ENCODE peak calls at places on chromosomes 7 and 10, in five cellular contexts. X is A549, T is spleen, L is right lobe of liver, G is HCT116. E is an unnamed sample.

GRCh38 chr10:120685136-120685535 is 166.0 kb upstream of the WDR11 start:
- DNase-seq in X (no peak), T (no peak), L (no peak), G (no peak), E (no peak)

GRCh38 chr10:48594799-48595198 is 10.1 kb downstream of the ARHGAP22 start:
- DNase-seq in X (no peak), T (no peak), L (no peak), G (no peak), E (no peak)

GRCh38 chr7:90322837-90323236 is 1.7 kb upstream of the FAM237B start:
- DNase-seq in X (no peak), T (no peak), L (no peak), G (no peak), E (no peak)

GRCh38 chr10:59879363-59879935 is 26.9 kb downstream of the CCDC6 start:
- DNase-seq in X (no peak), T (no peak), L (no peak), G (no peak), E (no peak)

GRCh38 chr7:96962221-96962620 is 43.1 kb upstream of the DLX6 start:
- DNase-seq in X (no peak), T (no peak), L (no peak), G (no peak), E (no peak)

GRCh38 chr7:151624246-151624928 is 104.7 kb upstream of the RHEB start:
- DNase-seq in X (no peak), T (no peak), L (no peak), G (no peak), E (no peak)

GRCh38 chr10:133196221-133196920 is 33.6 kb upstream of the UTF1 start:
- DNase-seq in X (no peak), T (no peak), L (no peak), G (no peak), E (no peak)

GRCh38 chr7:18873674-18874341 is 243.6 kb downstream of the TWIST1 start:
- DNase-seq in X (no peak), T (no peak), L (no peak), G (no peak), E (no peak)

GRCh38 chr7:24494832-24495231 is 78.4 kb upstream of the PALS2 start:
- DNase-seq in X (no peak), T (no peak), L (no peak), G (no peak), E (no peak)

GRCh38 chr10:5094265-5095205 is at the start of gene AKR1C3:
- DNase-seq in X (peak), T (no peak), L (no peak), G (peak), E (no peak)

GRCh38 chr10:129741280-129741977 is 222.6 kb downstream of the EBF3 start:
- DNase-seq in X (no peak), T (peak), L (peak), G (no peak), E (peak)

GRCh38 chr10:110522365-110522988 is 24.8 kb downstream of the DUSP5 start:
- DNase-seq in X (no peak), T (no peak), L (no peak), G (no peak), E (no peak)

GRCh38 chr7:92836489-92837213 is at the start of gene CDK6:
- DNase-seq in X (peak), T (peak), L (peak), G (no peak), E (peak)

GRCh38 chr7:153301908-153302307 is 542.4 kb downstream of the ACTR3B start:
- DNase-seq in X (no peak), T (no peak), L (no peak), G (no peak), E (no peak)

DNA sequence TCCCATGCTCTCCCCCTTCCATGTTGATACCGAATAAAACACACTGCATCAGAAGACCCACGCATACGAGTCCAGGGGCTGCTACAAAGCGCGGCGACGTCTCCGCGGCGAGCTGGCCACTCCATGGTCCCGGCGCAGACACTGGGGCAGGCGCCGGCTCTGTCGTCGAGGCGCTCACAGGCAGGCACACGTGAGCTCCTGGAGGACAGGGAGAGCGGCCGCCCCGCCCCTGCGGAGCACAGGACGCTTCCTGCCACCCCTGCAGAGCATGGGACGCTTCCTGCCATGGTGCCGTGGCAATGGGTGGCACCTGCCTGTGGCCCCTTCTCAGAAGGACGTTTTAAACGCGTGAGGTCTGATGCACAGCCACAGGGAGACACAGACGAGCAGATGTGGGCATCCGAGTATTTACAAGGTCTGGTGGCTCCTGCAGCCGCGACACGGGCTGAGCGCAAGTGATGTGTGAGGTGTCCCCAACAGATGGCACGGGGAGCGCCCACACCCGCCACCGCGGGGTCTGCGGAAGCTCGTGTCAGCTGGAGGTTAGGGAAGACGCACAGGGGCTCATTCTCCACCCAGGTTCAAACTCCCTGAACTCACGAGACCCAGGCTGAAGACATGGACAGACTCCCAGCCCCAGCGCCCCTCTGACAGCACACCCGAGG is 21.4 kb upstream of the GPR146 start:
- DNase-seq in X (no peak), T (peak), L (no peak), G (no peak), E (no peak)
- H3K27ac ChIP-seq in X (no peak), T (no peak), L (no peak), G (no peak), E (no peak)

DNA sequence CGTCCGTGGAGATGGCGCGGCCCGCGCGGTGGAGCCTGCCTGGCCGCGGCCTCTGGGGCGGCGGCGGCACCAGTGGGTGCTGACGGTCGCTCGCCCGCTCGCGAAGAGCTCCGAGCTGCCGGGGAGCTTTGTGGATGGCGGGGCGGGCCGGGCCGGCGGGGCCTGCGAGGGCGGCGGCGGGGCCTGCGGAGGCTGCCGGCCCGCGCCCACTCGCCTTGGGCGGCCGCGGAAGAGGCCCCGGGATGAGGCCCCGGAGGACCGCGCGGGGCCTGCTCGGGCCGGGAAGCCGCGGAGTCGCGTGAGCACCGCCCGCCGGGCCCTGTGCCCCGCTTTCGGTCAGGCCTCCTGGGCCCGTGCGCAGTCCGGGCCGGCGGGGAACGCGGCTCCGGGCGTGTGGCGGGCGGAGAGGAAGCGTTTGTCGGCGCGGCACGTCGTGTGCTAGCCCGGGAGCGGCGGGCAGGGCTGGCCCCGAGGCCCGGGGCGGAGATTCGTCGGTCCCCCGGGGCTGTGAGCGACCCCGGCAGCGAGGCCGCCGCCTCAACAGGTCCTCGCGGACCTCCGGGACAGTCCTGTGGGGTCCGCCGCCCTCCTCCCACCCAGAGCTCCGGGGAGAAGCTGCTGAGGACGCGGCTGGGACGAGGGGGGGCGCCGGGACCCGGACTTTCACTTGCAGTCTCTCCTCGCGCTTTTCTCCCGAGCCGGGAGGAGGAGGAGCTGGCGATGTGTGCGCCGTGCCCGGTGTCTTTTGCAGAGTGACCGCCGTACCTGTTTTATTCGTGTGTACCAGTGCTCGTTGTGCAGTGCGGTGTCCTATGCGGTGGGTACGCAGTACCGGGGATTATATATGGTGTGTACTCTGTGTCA is 578 bp downstream of the ZMYND11 start:
- DNase-seq in X (peak), T (peak), L (peak), G (no peak), E (peak)
- TF ChIP-seq POLR2A in X (no peak), T (no peak), L (peak), G (no peak), E (no peak)

GRCh38 chr10:79430946-79431345 is 14.5 kb downstream of the ZCCHC24 start:
- DNase-seq in X (no peak), T (peak), L (no peak), G (no peak), E (no peak)
- H3K27ac ChIP-seq in X (no peak), T (no peak), L (no peak), G (no peak), E (no peak)

GRCh38 chr7:100126239-100126930 is 382 bp upstream of the MBLAC1 start:
- DNase-seq in X (no peak), T (no peak), L (no peak), G (no peak), E (no peak)

GRCh38 chr7:100127866-100128601 is 1.3 kb downstream of the MBLAC1 start:
- DNase-seq in X (no peak), T (no peak), L (no peak), G (no peak), E (no peak)

GRCh38 chr7:100124301-100125229 is 2.2 kb upstream of the MBLAC1 start:
- DNase-seq in X (no peak), T (no peak), L (no peak), G (no peak), E (no peak)

GRCh38 chr7:100128602-100128963 is 1.8 kb downstream of the MBLAC1 start:
- DNase-seq in X (no peak), T (no peak), L (no peak), G (no peak), E (no peak)

DNA sequence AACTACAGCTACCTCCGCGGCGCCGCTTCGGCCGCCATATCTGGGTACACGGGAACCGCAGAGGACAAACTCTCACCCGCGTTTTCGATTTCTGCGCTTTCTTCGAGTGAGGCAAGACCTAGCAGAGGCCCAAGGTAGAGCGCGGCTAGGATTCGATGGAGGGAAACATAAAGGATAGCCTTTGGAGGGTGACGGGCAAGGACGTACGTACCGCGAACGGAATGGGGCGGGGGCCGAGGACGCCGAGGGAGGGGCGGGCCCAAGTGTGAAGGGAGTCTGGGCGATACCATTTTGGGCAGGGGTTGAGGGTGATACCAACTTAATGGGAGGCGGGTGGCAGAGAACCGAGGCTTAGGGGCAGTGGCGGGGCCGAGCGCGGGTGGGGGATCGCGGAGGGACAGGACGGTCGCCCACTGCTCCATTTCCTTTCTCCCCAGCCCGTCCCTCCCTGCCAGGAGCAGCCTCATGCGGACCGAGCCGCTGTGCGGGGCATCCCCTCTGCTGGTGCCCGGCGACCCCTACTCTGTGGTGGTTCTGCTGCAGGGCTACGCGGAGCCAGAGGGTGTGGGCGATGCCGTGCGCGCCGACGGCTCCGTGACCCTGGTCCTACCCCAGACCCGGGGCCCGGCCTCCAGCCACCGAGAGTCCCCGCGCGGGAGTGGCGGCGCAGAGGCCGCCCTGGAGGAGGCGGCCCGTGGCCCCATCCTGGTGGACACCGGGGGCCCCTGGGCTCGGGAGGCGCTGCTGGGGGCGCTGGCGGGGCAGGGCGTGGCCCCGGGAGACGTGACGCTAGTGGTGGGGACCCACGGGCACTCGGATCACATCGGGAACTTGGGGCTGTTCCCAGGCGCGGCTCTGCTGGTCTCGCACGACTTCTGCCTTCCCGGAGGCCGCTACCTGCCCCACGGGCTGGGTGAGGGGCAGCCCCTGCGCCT is at the start of gene MBLAC1:
- DNase-seq in X (peak), T (peak), L (peak), G (peak), E (peak)
- TF ChIP-seq POLR2A in X (peak), T (no peak), L (no peak), G (peak), E (no peak)